ENCODE peak calls at places on chromosomes 12 and 14, in four cellular contexts. G is M059J, Z is upper lobe of right lung, D is B cell. N is an unnamed sample.

GRCh38 chr14:92931681-92932447 is 8.9 kb downstream of the CHGA start:
- DNase-seq in D (no peak), Z (no peak), G (no peak), N (no peak)

GRCh38 chr14:72603639-72604038 is 290.3 kb downstream of the DPF3 start:
- DNase-seq in G (peak), D (no peak), Z (no peak), N (no peak)

GRCh38 chr12:67681145-67681778 is 32.7 kb downstream of the DYRK2 start:
- DNase-seq in G (peak), D (no peak), Z (no peak), N (no peak)

GRCh38 chr12:114311966-114312365 is 94.0 kb downstream of the TBX5 start:
- DNase-seq in D (no peak), G (peak), Z (no peak), N (no peak)

GRCh38 chr14:26773906-26774593 is 176.2 kb upstream of the NOVA1 start:
- DNase-seq in Z (no peak), G (no peak), D (no peak), N (no peak)

GRCh38 chr14:21894003-21894897 is 220.6 kb upstream of the OR4E1 start:
- DNase-seq in D (peak), Z (no peak), G (no peak), N (peak)

GRCh38 chr14:64680013-64680674 is 24.1 kb upstream of the PLEKHG3 start:
- DNase-seq in Z (no peak), G (peak), D (no peak), N (no peak)

GRCh38 chr14:73785834-73786631 is 65.6 kb upstream of the PTGR2 start:
- DNase-seq in Z (peak), G (peak), D (peak), N (peak)

GRCh38 chr12:109637341-109637740 is 63.7 kb downstream of the MVK start:
- DNase-seq in Z (no peak), D (no peak), G (no peak), N (no peak)

GRCh38 chr12:121799175-121799841 is 4.5 kb upstream of the SETD1B start:
- DNase-seq in Z (peak), G (peak), D (peak), N (peak)

GRCh38 chr14:30240685-30241084 is 313.0 kb upstream of the PRKD1 start:
- DNase-seq in D (no peak), Z (no peak), G (no peak), N (no peak)

GRCh38 chr14:84555493-84555892 is 974.5 kb upstream of the FLRT2 start:
- DNase-seq in D (no peak), Z (no peak), G (no peak), N (no peak)

GRCh38 chr12:58608711-58609110 is 311.6 kb downstream of the LRIG3 start:
- DNase-seq in D (no peak), Z (no peak), G (peak), N (no peak)

GRCh38 chr14:66999978-67000377 is 189.3 kb upstream of the GARIN2 start:
- DNase-seq in G (no peak), Z (no peak), D (no peak), N (no peak)

GRCh38 chr12:68381476-68381875 is 49.3 kb upstream of the MDM1 start:
- DNase-seq in D (no peak), Z (no peak), G (no peak), N (no peak)

GRCh38 chr14:61153436-61153835 is 127.7 kb downstream of the TMEM30B start:
- DNase-seq in D (no peak), Z (no peak), G (no peak), N (no peak)

GRCh38 chr14:69643430-69644200 is 32.2 kb downstream of the SUSD6 start:
- DNase-seq in G (peak), D (no peak), Z (peak), N (no peak)

GRCh38 chr14:105413542-105413886 is 6.1 kb upstream of the MTA1 start:
- DNase-seq in D (no peak), Z (no peak), G (no peak), N (no peak)